ENCODE peak calls at places on chromosome 19, in ten cellular contexts. One of them, this sample, is unnamed.
A peak's percentile ranks its signal among the peaks of the same experiment; 100 is the strongest.

GRCh38 chr19:17352608-17353280 is 15.4 kb downstream of the GTPBP3 start:
- DNase-seq in adrenal gland: no peak
- DNase-seq in NCI-H1105: no peak
- DNase-seq in left ventricle myocardium inferior: no peak
- DNase-seq in stimulated activated CD4-positive, alpha-beta T cell treated with anti-CD3 and anti-CD28 coated beads, Interleukin-2, amount 100 ng/mL, for 48 hours: no peak
- DNase-seq in thoracic aorta: no peak
- DNase-seq in Right ventricle myocardium superior: no peak
- DNase-seq in stomach: no peak
- DNase-seq in activated T-helper 9 cell treated with anti-CD3 and anti-CD28 coated beads, Interleukin-2, amount 50 U/mL, for 16 hours: no peak
- DNase-seq in GM23338: no peak
- DNase-seq in this sample: no peak

GRCh38 chr19:31255174-31255862 is 93.9 kb downstream of the TSHZ3 start:
- DNase-seq in adrenal gland: no peak
- DNase-seq in NCI-H1105: no peak
- DNase-seq in left ventricle myocardium inferior: no peak
- DNase-seq in stimulated activated CD4-positive, alpha-beta T cell treated with anti-CD3 and anti-CD28 coated beads, Interleukin-2, amount 100 ng/mL, for 48 hours: no peak
- DNase-seq in thoracic aorta: no peak
- DNase-seq in Right ventricle myocardium superior: no peak
- DNase-seq in stomach: peak; percentile 9
- DNase-seq in activated T-helper 9 cell treated with anti-CD3 and anti-CD28 coated beads, Interleukin-2, amount 50 U/mL, for 16 hours: no peak
- DNase-seq in GM23338: no peak
- DNase-seq in this sample: no peak

GRCh38 chr19:2726160-2726855 is 5.1 kb upstream of the DIRAS1 start:
- DNase-seq in adrenal gland: no peak
- DNase-seq in NCI-H1105: no peak
- DNase-seq in left ventricle myocardium inferior: no peak
- DNase-seq in stimulated activated CD4-positive, alpha-beta T cell treated with anti-CD3 and anti-CD28 coated beads, Interleukin-2, amount 100 ng/mL, for 48 hours: no peak
- DNase-seq in thoracic aorta: no peak
- DNase-seq in Right ventricle myocardium superior: peak; percentile 21
- DNase-seq in stomach: no peak
- DNase-seq in activated T-helper 9 cell treated with anti-CD3 and anti-CD28 coated beads, Interleukin-2, amount 50 U/mL, for 16 hours: no peak
- DNase-seq in GM23338: no peak
- DNase-seq in this sample: no peak

GRCh38 chr19:45213031-45213430 is 32.2 kb downstream of the EXOC3L2 start:
- DNase-seq in adrenal gland: no peak
- DNase-seq in NCI-H1105: no peak
- DNase-seq in left ventricle myocardium inferior: no peak
- DNase-seq in stimulated activated CD4-positive, alpha-beta T cell treated with anti-CD3 and anti-CD28 coated beads, Interleukin-2, amount 100 ng/mL, for 48 hours: no peak
- DNase-seq in thoracic aorta: no peak
- DNase-seq in Right ventricle myocardium superior: peak; percentile 5
- DNase-seq in stomach: no peak
- DNase-seq in activated T-helper 9 cell treated with anti-CD3 and anti-CD28 coated beads, Interleukin-2, amount 50 U/mL, for 16 hours: no peak
- DNase-seq in GM23338: peak; percentile 24
- DNase-seq in this sample: no peak

GRCh38 chr19:28701491-28701890 is 511.5 kb downstream of the UQCRFS1 start:
- DNase-seq in adrenal gland: no peak
- DNase-seq in NCI-H1105: no peak
- DNase-seq in left ventricle myocardium inferior: no peak
- DNase-seq in stimulated activated CD4-positive, alpha-beta T cell treated with anti-CD3 and anti-CD28 coated beads, Interleukin-2, amount 100 ng/mL, for 48 hours: no peak
- DNase-seq in thoracic aorta: no peak
- DNase-seq in Right ventricle myocardium superior: no peak
- DNase-seq in stomach: no peak
- DNase-seq in activated T-helper 9 cell treated with anti-CD3 and anti-CD28 coated beads, Interleukin-2, amount 50 U/mL, for 16 hours: no peak
- DNase-seq in GM23338: no peak
- DNase-seq in this sample: no peak

GRCh38 chr19:18204394-18205179 is 745 bp upstream of the RAB3A start:
- DNase-seq in adrenal gland: peak; percentile 79
- DNase-seq in NCI-H1105: peak; percentile 87
- DNase-seq in left ventricle myocardium inferior: no peak
- DNase-seq in stimulated activated CD4-positive, alpha-beta T cell treated with anti-CD3 and anti-CD28 coated beads, Interleukin-2, amount 100 ng/mL, for 48 hours: peak; percentile 36
- DNase-seq in thoracic aorta: no peak
- DNase-seq in Right ventricle myocardium superior: peak; percentile 70
- DNase-seq in stomach: peak; percentile 52
- DNase-seq in activated T-helper 9 cell treated with anti-CD3 and anti-CD28 coated beads, Interleukin-2, amount 50 U/mL, for 16 hours: no peak
- DNase-seq in GM23338: peak; percentile 79
- DNase-seq in this sample: no peak

GRCh38 chr19:35222373-35223005 is 6.0 kb downstream of the FAM187B start:
- DNase-seq in adrenal gland: no peak
- DNase-seq in NCI-H1105: no peak
- DNase-seq in left ventricle myocardium inferior: no peak
- DNase-seq in stimulated activated CD4-positive, alpha-beta T cell treated with anti-CD3 and anti-CD28 coated beads, Interleukin-2, amount 100 ng/mL, for 48 hours: no peak
- DNase-seq in thoracic aorta: no peak
- DNase-seq in Right ventricle myocardium superior: no peak
- DNase-seq in stomach: no peak
- DNase-seq in activated T-helper 9 cell treated with anti-CD3 and anti-CD28 coated beads, Interleukin-2, amount 50 U/mL, for 16 hours: no peak
- DNase-seq in GM23338: no peak
- DNase-seq in this sample: no peak

GRCh38 chr19:46131485-46132143 is 7.1 kb upstream of the IGFL3 start:
- DNase-seq in adrenal gland: no peak
- DNase-seq in NCI-H1105: no peak
- DNase-seq in left ventricle myocardium inferior: no peak
- DNase-seq in stimulated activated CD4-positive, alpha-beta T cell treated with anti-CD3 and anti-CD28 coated beads, Interleukin-2, amount 100 ng/mL, for 48 hours: no peak
- DNase-seq in thoracic aorta: no peak
- DNase-seq in Right ventricle myocardium superior: no peak
- DNase-seq in stomach: no peak
- DNase-seq in activated T-helper 9 cell treated with anti-CD3 and anti-CD28 coated beads, Interleukin-2, amount 50 U/mL, for 16 hours: no peak
- DNase-seq in GM23338: no peak
- DNase-seq in this sample: no peak

GRCh38 chr19:49676136-49676689 is 858 bp upstream of the PRMT1 start:
- DNase-seq in adrenal gland: peak; percentile 94
- DNase-seq in NCI-H1105: peak; percentile 74
- DNase-seq in left ventricle myocardium inferior: peak; percentile 86
- DNase-seq in stimulated activated CD4-positive, alpha-beta T cell treated with anti-CD3 and anti-CD28 coated beads, Interleukin-2, amount 100 ng/mL, for 48 hours: peak; percentile 20
- DNase-seq in thoracic aorta: no peak
- DNase-seq in Right ventricle myocardium superior: peak; percentile 86
- DNase-seq in stomach: peak; percentile 84
- DNase-seq in activated T-helper 9 cell treated with anti-CD3 and anti-CD28 coated beads, Interleukin-2, amount 50 U/mL, for 16 hours: peak; percentile 42
- DNase-seq in GM23338: peak; percentile 94
- DNase-seq in this sample: peak; percentile 88

GRCh38 chr19:8321760-8322637 is 703 bp downstream of the RPS28 start:
- DNase-seq in adrenal gland: no peak
- DNase-seq in NCI-H1105: no peak
- DNase-seq in left ventricle myocardium inferior: no peak
- DNase-seq in stimulated activated CD4-positive, alpha-beta T cell treated with anti-CD3 and anti-CD28 coated beads, Interleukin-2, amount 100 ng/mL, for 48 hours: no peak
- DNase-seq in thoracic aorta: no peak
- DNase-seq in Right ventricle myocardium superior: no peak
- DNase-seq in stomach: no peak
- DNase-seq in activated T-helper 9 cell treated with anti-CD3 and anti-CD28 coated beads, Interleukin-2, amount 50 U/mL, for 16 hours: no peak
- DNase-seq in GM23338: no peak
- DNase-seq in this sample: no peak

GRCh38 chr19:28537079-28537478 is 675.9 kb downstream of the UQCRFS1 start:
- DNase-seq in adrenal gland: no peak
- DNase-seq in NCI-H1105: no peak
- DNase-seq in left ventricle myocardium inferior: no peak
- DNase-seq in stimulated activated CD4-positive, alpha-beta T cell treated with anti-CD3 and anti-CD28 coated beads, Interleukin-2, amount 100 ng/mL, for 48 hours: no peak
- DNase-seq in thoracic aorta: no peak
- DNase-seq in Right ventricle myocardium superior: no peak
- DNase-seq in stomach: no peak
- DNase-seq in activated T-helper 9 cell treated with anti-CD3 and anti-CD28 coated beads, Interleukin-2, amount 50 U/mL, for 16 hours: no peak
- DNase-seq in GM23338: no peak
- DNase-seq in this sample: no peak

GRCh38 chr19:11194657-11195056 is 2.7 kb downstream of the KANK2 start:
- DNase-seq in adrenal gland: no peak
- DNase-seq in NCI-H1105: no peak
- DNase-seq in left ventricle myocardium inferior: no peak
- DNase-seq in stimulated activated CD4-positive, alpha-beta T cell treated with anti-CD3 and anti-CD28 coated beads, Interleukin-2, amount 100 ng/mL, for 48 hours: no peak
- DNase-seq in thoracic aorta: no peak
- DNase-seq in Right ventricle myocardium superior: no peak
- DNase-seq in stomach: no peak
- DNase-seq in activated T-helper 9 cell treated with anti-CD3 and anti-CD28 coated beads, Interleukin-2, amount 50 U/mL, for 16 hours: no peak
- DNase-seq in GM23338: no peak
- DNase-seq in this sample: no peak

GRCh38 chr19:57807541-57807940 is 7.2 kb downstream of the ZNF552 start:
- DNase-seq in adrenal gland: no peak
- DNase-seq in NCI-H1105: no peak
- DNase-seq in left ventricle myocardium inferior: no peak
- DNase-seq in stimulated activated CD4-positive, alpha-beta T cell treated with anti-CD3 and anti-CD28 coated beads, Interleukin-2, amount 100 ng/mL, for 48 hours: no peak
- DNase-seq in thoracic aorta: no peak
- DNase-seq in Right ventricle myocardium superior: no peak
- DNase-seq in stomach: no peak
- DNase-seq in activated T-helper 9 cell treated with anti-CD3 and anti-CD28 coated beads, Interleukin-2, amount 50 U/mL, for 16 hours: no peak
- DNase-seq in GM23338: no peak
- DNase-seq in this sample: no peak

GRCh38 chr19:33736158-33736557 is 60.5 kb upstream of the KCTD15 start:
- DNase-seq in adrenal gland: no peak
- DNase-seq in NCI-H1105: no peak
- DNase-seq in left ventricle myocardium inferior: no peak
- DNase-seq in stimulated activated CD4-positive, alpha-beta T cell treated with anti-CD3 and anti-CD28 coated beads, Interleukin-2, amount 100 ng/mL, for 48 hours: no peak
- DNase-seq in thoracic aorta: no peak
- DNase-seq in Right ventricle myocardium superior: no peak
- DNase-seq in stomach: no peak
- DNase-seq in activated T-helper 9 cell treated with anti-CD3 and anti-CD28 coated beads, Interleukin-2, amount 50 U/mL, for 16 hours: no peak
- DNase-seq in GM23338: peak; percentile 26
- DNase-seq in this sample: no peak

GRCh38 chr19:7976461-7976860 is 29.0 kb downstream of the ELAVL1 start:
- DNase-seq in adrenal gland: no peak
- DNase-seq in NCI-H1105: no peak
- DNase-seq in left ventricle myocardium inferior: no peak
- DNase-seq in stimulated activated CD4-positive, alpha-beta T cell treated with anti-CD3 and anti-CD28 coated beads, Interleukin-2, amount 100 ng/mL, for 48 hours: no peak
- DNase-seq in thoracic aorta: no peak
- DNase-seq in Right ventricle myocardium superior: no peak
- DNase-seq in stomach: no peak
- DNase-seq in activated T-helper 9 cell treated with anti-CD3 and anti-CD28 coated beads, Interleukin-2, amount 50 U/mL, for 16 hours: no peak
- DNase-seq in GM23338: no peak
- DNase-seq in this sample: no peak

GRCh38 chr19:4705413-4706131 is 18.1 kb downstream of the DPP9 start:
- DNase-seq in adrenal gland: no peak
- DNase-seq in NCI-H1105: no peak
- DNase-seq in left ventricle myocardium inferior: peak; percentile 64
- DNase-seq in stimulated activated CD4-positive, alpha-beta T cell treated with anti-CD3 and anti-CD28 coated beads, Interleukin-2, amount 100 ng/mL, for 48 hours: no peak
- DNase-seq in thoracic aorta: no peak
- DNase-seq in Right ventricle myocardium superior: peak; percentile 67
- DNase-seq in stomach: no peak
- DNase-seq in activated T-helper 9 cell treated with anti-CD3 and anti-CD28 coated beads, Interleukin-2, amount 50 U/mL, for 16 hours: no peak
- DNase-seq in GM23338: no peak
- DNase-seq in this sample: no peak